ENCODE peak calls at places on chromosomes 7 and 10, in six cellular contexts. Q, N, T, J, I and O are unnamed samples. For H3K27me3, the result is how much of the 10 kb centered on the place peaks cover.

GRCh38 chr7:30224511-30225031 is 59.8 kb upstream of the ZNRF2 start:
- DNase-seq in N (no peak), T (peak), J (peak), I (no peak), Q (no peak), O (no peak)

GRCh38 chr10:131855763-131856401 is 44.9 kb upstream of the PPP2R2D start:
- DNase-seq in J (peak), I (peak), N (no peak), Q (no peak), T (no peak), O (peak)

GRCh38 chr7:10860516-10860915 is 113.2 kb upstream of the PHF14 start:
- DNase-seq in I (no peak), N (no peak), Q (no peak), J (no peak), T (no peak), O (no peak)

GRCh38 chr7:1249731-1250130 is 17.1 kb downstream of the UNCX start:
- DNase-seq in J (peak), N (no peak), T (no peak), I (no peak), Q (peak), O (no peak)

GRCh38 chr10:60312818-60313588 is 76.7 kb downstream of the ANK3 start:
- DNase-seq in N (no peak), J (no peak), T (no peak), I (no peak), Q (no peak), O (no peak)

GRCh38 chr10:70145666-70146488 is 623 bp downstream of the TYSND1 start:
- DNase-seq in I (peak), Q (peak), N (peak), J (peak), T (no peak), O (peak)

GRCh38 chr7:132742152-132742551 is 165.9 kb upstream of the PLXNA4 start:
- DNase-seq in I (no peak), Q (no peak), N (no peak), J (peak), T (peak), O (no peak)

GRCh38 chr7:121300685-121301084 is 28.1 kb upstream of the WNT16 start:
- DNase-seq in N (no peak), Q (no peak), J (no peak), I (no peak), T (no peak), O (no peak)

GRCh38 chr10:49134327-49134726 is 506 bp upstream of the FAM170B start:
- DNase-seq in T (no peak), I (no peak), N (no peak), Q (no peak), J (no peak), O (no peak)

GRCh38 chr10:14384915-14385314 is 54.2 kb upstream of the FRMD4A start:
- DNase-seq in Q (no peak), T (no peak), N (no peak), I (no peak), J (no peak), O (no peak)

GRCh38 chr7:146635200-146636032 is 518.8 kb downstream of the CNTNAP2 start:
- DNase-seq in I (no peak), T (no peak), Q (no peak), N (no peak), J (no peak), O (no peak)

GRCh38 chr10:81918766-81919165 is 43.8 kb downstream of the NRG3 start:
- DNase-seq in T (no peak), J (no peak), Q (no peak), I (no peak), N (no peak), O (no peak)

GRCh38 chr10:81915517-81915916 is 40.5 kb downstream of the NRG3 start:
- DNase-seq in I (no peak), T (no peak), N (no peak), J (no peak), Q (no peak), O (no peak)

GRCh38 chr10:81917666-81918065 is 42.7 kb downstream of the NRG3 start:
- DNase-seq in J (no peak), N (no peak), T (no peak), I (no peak), Q (no peak), O (no peak)

GRCh38 chr10:81914736-81915510 is 39.9 kb downstream of the NRG3 start:
- DNase-seq in T (no peak), J (no peak), I (no peak), Q (no peak), N (no peak), O (no peak)

GRCh38 chr10:81920213-81920829 is 45.3 kb downstream of the NRG3 start:
- DNase-seq in J (no peak), N (no peak), Q (no peak), I (no peak), T (no peak), O (no peak)
- TF ChIP-seq CTCF in J (peak), N (no peak), Q (no peak), I (no peak), T (no peak), O (no peak)

GRCh38 chr10:1869861-1870260 is 132.5 kb upstream of the ADARB2 start:
- DNase-seq in J (no peak), Q (no peak), I (no peak), T (no peak), N (no peak), O (no peak)

GRCh38 chr10:1873916-1874315 is 136.6 kb upstream of the ADARB2 start:
- DNase-seq in T (no peak), I (no peak), Q (no peak), N (no peak), J (no peak), O (no peak)

GRCh38 chr10:1870491-1870890 is 133.2 kb upstream of the ADARB2 start:
- DNase-seq in T (no peak), Q (no peak), I (no peak), J (no peak), N (no peak), O (no peak)

GRCh38 chr10:1874533-1874932 is 137.2 kb upstream of the ADARB2 start:
- DNase-seq in Q (no peak), N (no peak), T (no peak), I (no peak), J (no peak), O (no peak)

GRCh38 chr10:1872151-1872726 is 134.9 kb upstream of the ADARB2 start:
- DNase-seq in J (no peak), Q (no peak), I (no peak), T (no peak), N (no peak), O (no peak)
- H3K27me3 ChIP-seq in J (under half), Q (under half), I (under half), T (under half), N (under half), O (under half)

GRCh38 chr10:122879339-122880273 is at the start of gene FAM24B:
- DNase-seq in T (peak), N (peak), J (peak), I (peak), Q (peak), O (peak)
- H3K4me3 ChIP-seq in T (peak), N (peak), J (peak), I (peak), Q (peak), O (peak)

DNA sequence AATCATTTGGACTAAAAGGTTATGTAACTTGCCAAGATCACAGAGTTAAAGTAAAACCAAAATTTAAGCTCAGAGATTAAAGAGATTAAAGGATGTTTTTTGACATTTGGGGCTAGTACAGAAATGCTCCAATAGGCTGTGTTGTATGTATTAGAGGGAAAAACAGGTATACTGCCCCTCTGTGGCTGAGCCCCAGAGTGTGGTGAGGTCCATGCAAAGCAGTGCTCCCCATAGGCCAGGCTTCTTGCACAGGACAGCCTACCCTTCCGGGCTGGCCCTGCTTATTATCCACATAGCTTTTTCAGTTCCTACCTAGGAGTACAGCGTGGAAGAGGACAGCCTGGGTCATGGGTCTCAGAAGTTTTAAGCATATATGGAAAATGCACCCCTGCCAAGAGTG is 322.9 kb downstream of the POM121L12 start:
- DNase-seq in I (no peak), T (no peak), J (no peak), Q (no peak), N (no peak), O (no peak)
- TF ChIP-seq CTCF in I (no peak), T (no peak), J (no peak), Q (no peak), N (no peak), O (no peak)